ENCODE peak calls at places on chromosomes 5 and 9, in seven cellular contexts. E is astrocyte of the spinal cord, V is fibroblast of pulmonary artery, R is mammary epithelial cell, O is HepG2, K is upper lobe of right lung, U is AG04450. D is an unnamed sample.

GRCh38 chr5:173792781-173793547 is 95.2 kb upstream of the CPEB4 start:
- DNase-seq in K (no peak), E (no peak), R (no peak), U (no peak), O (peak), V (no peak), D (no peak)

GRCh38 chr9:26012797-26013594 is 334.8 kb upstream of the TUSC1 start:
- DNase-seq in V (peak), O (no peak), R (no peak), U (no peak), E (peak), K (no peak), D (no peak)

GRCh38 chr5:132102101-132102701 is 28.6 kb downstream of the CSF2 start:
- DNase-seq in E (peak), V (no peak), U (no peak), O (no peak), R (peak), K (no peak), D (no peak)

GRCh38 chr5:139117342-139117884 is 80.8 kb downstream of the SIL1 start:
- DNase-seq in U (no peak), O (peak), E (no peak), K (no peak), V (no peak), R (no peak), D (no peak)

GRCh38 chr9:76634356-76635054 is 129.7 kb upstream of the PCA3 start:
- DNase-seq in O (peak), V (peak), U (peak), E (peak), R (peak), K (no peak), D (no peak)

GRCh38 chr9:127187231-127187956 is 65.0 kb upstream of the ANGPTL2 start:
- DNase-seq in K (peak), U (peak), O (peak), V (peak), E (peak), R (peak), D (no peak)

GRCh38 chr9:107138261-107138992 is 144.7 kb upstream of the RAD23B start:
- DNase-seq in U (no peak), V (peak), R (peak), K (no peak), E (no peak), O (no peak), D (no peak)

GRCh38 chr5:180160822-180161221 is 48.2 kb downstream of the RASGEF1C start:
- DNase-seq in K (no peak), O (no peak), E (no peak), V (no peak), R (no peak), U (no peak), D (no peak)

GRCh38 chr5:89276566-89277305 is 393.8 kb upstream of the MEF2C start:
- DNase-seq in O (no peak), R (peak), U (no peak), V (peak), E (peak), K (no peak), D (no peak)

GRCh38 chr5:53406630-53407316 is 73.7 kb upstream of the FST start:
- DNase-seq in V (peak), U (peak), O (peak), E (peak), K (no peak), R (peak), D (no peak)

GRCh38 chr9:16611969-16612368 is 258.5 kb downstream of the BNC2 start:
- DNase-seq in V (no peak), K (no peak), R (no peak), O (no peak), E (no peak), U (no peak), D (no peak)

GRCh38 chr9:127132921-127133647 is 10.6 kb upstream of the ANGPTL2 start:
- DNase-seq in R (no peak), O (no peak), U (no peak), V (no peak), K (peak), E (peak), D (peak)

GRCh38 chr5:31993182-31993961 is 180.7 kb downstream of the GOLPH3 start:
- DNase-seq in U (no peak), R (peak), V (peak), O (no peak), K (no peak), E (peak), D (no peak)

GRCh38 chr5:6269925-6270324 is 108.4 kb downstream of the MED10 start:
- DNase-seq in O (no peak), E (no peak), V (no peak), U (no peak), R (no peak), K (no peak), D (no peak)

GRCh38 chr9:100581661-100582060 is 3.8 kb downstream of the CAVIN4 start:
- DNase-seq in O (no peak), U (no peak), E (no peak), K (no peak), V (no peak), R (no peak), D (no peak)

GRCh38 chr5:132457371-132458225 is 33.0 kb downstream of the IRF1 start:
- DNase-seq in K (peak), V (peak), E (peak), U (no peak), R (no peak), O (peak), D (no peak)

GRCh38 chr5:40653221-40654022 is 26.3 kb upstream of the PTGER4 start:
- DNase-seq in R (no peak), O (no peak), V (no peak), E (no peak), K (no peak), U (no peak), D (no peak)

GRCh38 chr9:127803507-127804352 is 1.0 kb downstream of the FPGS start:
- DNase-seq in E (peak), R (peak), K (peak), U (no peak), V (peak), O (no peak), D (no peak)

GRCh38 chr9:134372621-134373267 is 46.5 kb downstream of the RXRA start:
- DNase-seq in U (no peak), R (no peak), V (no peak), K (peak), O (no peak), E (no peak), D (no peak)

GRCh38 chr5:159581502-159582249 is 251.4 kb upstream of the IL12B start:
- DNase-seq in R (peak), E (peak), V (peak), K (no peak), U (peak), O (no peak), D (no peak)

GRCh38 chr9:81162361-81162760 is 527.0 kb downstream of the TLE1 start:
- DNase-seq in O (no peak), V (no peak), R (no peak), K (no peak), E (no peak), U (no peak), D (no peak)

GRCh38 chr9:127945338-127945737 is 7.7 kb upstream of the DPM2 start:
- DNase-seq in O (no peak), R (no peak), V (no peak), U (no peak), E (no peak), K (no peak), D (no peak)

GRCh38 chr9:1366300-1366699 is 316.1 kb downstream of the DMRT2 start:
- DNase-seq in O (no peak), V (no peak), U (no peak), R (no peak), K (no peak), E (no peak), D (no peak)

GRCh38 chr5:78649816-78650561 is 1.4 kb upstream of the LHFPL2 start:
- DNase-seq in R (peak), U (no peak), O (peak), K (no peak), V (peak), E (peak), D (no peak)

GRCh38 chr5:78649220-78649700 is 688 bp upstream of the LHFPL2 start:
- DNase-seq in R (no peak), K (no peak), O (peak), V (no peak), U (no peak), E (no peak), D (no peak)

GRCh38 chr5:78647838-78648358 is 674 bp downstream of the LHFPL2 start:
- DNase-seq in E (peak), R (peak), O (no peak), U (no peak), K (peak), V (peak), D (peak)

GRCh38 chr5:78647411-78647818 is 1.2 kb downstream of the LHFPL2 start:
- DNase-seq in U (no peak), E (peak), R (peak), O (peak), K (no peak), V (peak), D (no peak)

GRCh38 chr5:78648359-78649219 is at the start of gene LHFPL2:
- DNase-seq in R (peak), O (no peak), U (no peak), E (peak), K (peak), V (peak), D (peak)
- TF ChIP-seq CTCF in R (no peak), O (no peak), U (no peak), E (no peak), K (no peak), V (no peak), D (peak)

GRCh38 chr5:99445805-99446204 is 517.0 kb upstream of the CHD1 start:
- DNase-seq in V (no peak), E (no peak), K (no peak), O (no peak), U (no peak), R (no peak), D (no peak)
- TF ChIP-seq CTCF in V (no peak), E (no peak), K (no peak), O (no peak), U (no peak), R (no peak), D (no peak)

GRCh38 chr5:177509991-177510566 is 453 bp upstream of the DOK3 start:
- DNase-seq in K (no peak), V (no peak), U (no peak), R (no peak), O (no peak), E (no peak), D (no peak)
- TF ChIP-seq CTCF in K (no peak), V (no peak), U (no peak), R (no peak), O (no peak), E (no peak), D (no peak)

DNA sequence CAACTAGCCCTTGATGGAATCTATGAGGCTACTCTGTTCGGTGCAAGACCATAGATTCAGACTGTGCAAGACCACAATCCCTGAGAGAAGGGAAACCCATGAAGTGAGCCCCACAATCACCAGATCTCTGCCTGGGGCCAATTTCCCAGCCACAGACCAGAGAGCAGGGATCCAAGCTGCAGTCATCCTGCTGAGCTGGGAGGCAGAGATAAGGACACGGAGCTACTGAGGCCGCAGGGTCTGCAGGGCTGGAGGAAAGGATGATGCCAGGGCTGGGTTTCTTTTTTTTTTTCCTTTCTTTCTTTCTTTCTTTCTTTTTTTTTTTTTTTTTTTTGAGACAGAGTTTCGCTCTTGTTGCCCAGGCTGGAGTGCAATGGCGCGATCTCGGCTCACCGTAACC is 47.7 kb upstream of the FUBP3 start:
- DNase-seq in O (no peak), V (no peak), E (no peak), K (no peak), U (no peak), R (no peak), D (no peak)
- TF ChIP-seq CTCF in O (no peak), V (no peak), E (no peak), K (no peak), U (no peak), R (no peak), D (no peak)

D was measured in osteocyte.